ENCODE peak calls at places on chromosome 9, in nine cellular contexts. B, M, Y, W, U, J, P, E and N are unnamed samples.

GRCh38 chr9:26748449-26749058 is 144.0 kb downstream of the CAAP1 start:
- DNase-seq in B (no peak), M (no peak), Y (no peak), W (no peak), U (no peak), J (no peak), P (no peak), E (no peak), N (no peak)

GRCh38 chr9:92292338-92293074 is 991 bp downstream of the IARS1 start:
- DNase-seq in B (no peak), M (no peak), Y (no peak), W (no peak), U (no peak), J (no peak), P (no peak), E (no peak), N (no peak)

GRCh38 chr9:81636280-81636653 is 53.1 kb downstream of the TLE1 start:
- DNase-seq in B (no peak), M (no peak), Y (no peak), W (no peak), U (no peak), J (no peak), P (no peak), E (no peak), N (no peak)

GRCh38 chr9:108673386-108673785 is 182.4 kb downstream of the ACTL7B start:
- DNase-seq in B (no peak), M (no peak), Y (no peak), W (no peak), U (no peak), J (no peak), P (no peak), E (no peak), N (no peak)

GRCh38 chr9:137175345-137175961 is 3.6 kb upstream of the TMEM210 start:
- DNase-seq in B (no peak), M (no peak), Y (no peak), W (no peak), U (no peak), J (no peak), P (no peak), E (no peak), N (no peak)

GRCh38 chr9:137982132-137982666 is 104.6 kb downstream of the CACNA1B start:
- DNase-seq in B (no peak), M (no peak), Y (no peak), W (no peak), U (no peak), J (no peak), P (no peak), E (no peak), N (no peak)

GRCh38 chr9:128188209-128188608 is 3.2 kb downstream of the CIZ1 start:
- DNase-seq in B (no peak), M (no peak), Y (no peak), W (no peak), U (no peak), J (no peak), P (no peak), E (no peak), N (no peak)

GRCh38 chr9:36987891-36988290 is 46.2 kb downstream of the PAX5 start:
- DNase-seq in B (no peak), M (no peak), Y (no peak), W (no peak), U (no peak), J (no peak), P (no peak), E (peak), N (no peak)

GRCh38 chr9:4662989-4663792 is 1.1 kb downstream of the PLPP6 start:
- DNase-seq in B (no peak), M (no peak), Y (no peak), W (peak), U (no peak), J (peak), P (no peak), E (no peak), N (peak)

GRCh38 chr9:99999797-100000196 is 93.3 kb downstream of the STX17 start:
- DNase-seq in B (no peak), M (no peak), Y (no peak), W (no peak), U (no peak), J (no peak), P (no peak), E (no peak), N (no peak)

GRCh38 chr9:80995759-80996158 is 693.6 kb downstream of the TLE1 start:
- DNase-seq in B (no peak), M (no peak), Y (no peak), W (no peak), U (no peak), J (no peak), P (no peak), E (no peak), N (no peak)

GRCh38 chr9:89439571-89439970 is 58.3 kb downstream of the SEMA4D start:
- DNase-seq in B (no peak), M (no peak), Y (no peak), W (no peak), U (no peak), J (no peak), P (no peak), E (no peak), N (no peak)

GRCh38 chr9:105329729-105330082 is 85.3 kb downstream of the SLC44A1 start:
- DNase-seq in B (no peak), M (no peak), Y (no peak), W (no peak), U (no peak), J (no peak), P (no peak), E (no peak), N (no peak)

GRCh38 chr9:1871486-1872181 is 143.5 kb upstream of the SMARCA2 start:
- DNase-seq in B (no peak), M (no peak), Y (no peak), W (no peak), U (no peak), J (peak), P (no peak), E (peak), N (no peak)

GRCh38 chr9:114002986-114003740 is 74.9 kb downstream of the AMBP start:
- DNase-seq in B (no peak), M (no peak), Y (no peak), W (no peak), U (no peak), J (no peak), P (no peak), E (no peak), N (no peak)

GRCh38 chr9:120257483-120257882 is 322.5 kb downstream of the CDK5RAP2 start:
- DNase-seq in B (no peak), M (no peak), Y (no peak), W (no peak), U (no peak), J (no peak), P (no peak), E (no peak), N (no peak)

GRCh38 chr9:10876333-10876732 is 263.5 kb upstream of the PTPRD start:
- DNase-seq in B (no peak), M (no peak), Y (no peak), W (no peak), U (no peak), J (no peak), P (no peak), E (no peak), N (no peak)

GRCh38 chr9:89325733-89326132 is 7.4 kb downstream of the SECISBP2 start:
- DNase-seq in B (no peak), M (no peak), Y (no peak), W (no peak), U (no peak), J (no peak), P (no peak), E (no peak), N (no peak)

GRCh38 chr9:104276709-104277245 is 182.7 kb downstream of the SMC2 start:
- DNase-seq in B (no peak), M (no peak), Y (no peak), W (no peak), U (no peak), J (no peak), P (no peak), E (no peak), N (no peak)

GRCh38 chr9:107214915-107215314 is 68.2 kb upstream of the RAD23B start:
- DNase-seq in B (no peak), M (no peak), Y (no peak), W (no peak), U (no peak), J (no peak), P (no peak), E (no peak), N (no peak)

GRCh38 chr9:104923740-104924139 is 4.2 kb downstream of the ABCA1 start:
- DNase-seq in B (no peak), M (no peak), Y (no peak), W (no peak), U (no peak), J (no peak), P (no peak), E (peak), N (no peak)

GRCh38 chr9:34991833-34992375 is 2.4 kb downstream of the DNAJB5 start:
- DNase-seq in B (peak), M (no peak), Y (no peak), W (no peak), U (peak), J (no peak), P (no peak), E (peak), N (no peak)

GRCh38 chr9:75683591-75683990 is 206.9 kb upstream of the PCSK5 start:
- DNase-seq in B (no peak), M (no peak), Y (no peak), W (no peak), U (no peak), J (no peak), P (no peak), E (no peak), N (no peak)

GRCh38 chr9:101093620-101094019 is 65.1 kb downstream of the PLPPR1 start:
- DNase-seq in B (no peak), M (no peak), Y (no peak), W (no peak), U (no peak), J (no peak), P (no peak), E (no peak), N (no peak)

GRCh38 chr9:131258698-131259431 is 17.4 kb downstream of the FAM78A start:
- DNase-seq in B (no peak), M (no peak), Y (no peak), W (no peak), U (no peak), J (no peak), P (no peak), E (no peak), N (no peak)

GRCh38 chr9:76592105-76593010 is 133.4 kb downstream of the GCNT1 start:
- DNase-seq in B (no peak), M (no peak), Y (no peak), W (no peak), U (no peak), J (no peak), P (no peak), E (no peak), N (no peak)

GRCh38 chr9:21395778-21396717 is 10.8 kb upstream of the IFNA2 start:
- DNase-seq in B (peak), M (peak), Y (peak), W (peak), U (peak), J (peak), P (peak), E (peak), N (peak)

GRCh38 chr9:34771023-34771422 is 61.1 kb upstream of the CCL21 start:
- DNase-seq in B (no peak), M (no peak), Y (no peak), W (no peak), U (no peak), J (no peak), P (no peak), E (no peak), N (no peak)

GRCh38 chr9:88056876-88057275 is 81.4 kb downstream of the SPATA31C2 start:
- DNase-seq in B (no peak), M (no peak), Y (no peak), W (no peak), U (no peak), J (no peak), P (no peak), E (no peak), N (no peak)

GRCh38 chr9:128361296-128361980 is 9.7 kb upstream of the URM1 start:
- DNase-seq in B (no peak), M (no peak), Y (no peak), W (no peak), U (no peak), J (no peak), P (no peak), E (no peak), N (no peak)

GRCh38 chr9:127112683-127113539 is 9.5 kb downstream of the ANGPTL2 start:
- DNase-seq in B (no peak), M (no peak), Y (no peak), W (no peak), U (no peak), J (no peak), P (no peak), E (no peak), N (no peak)

GRCh38 chr9:97559111-97559514 is 57.6 kb downstream of the TMOD1 start:
- DNase-seq in B (no peak), M (no peak), Y (no peak), W (no peak), U (peak), J (no peak), P (no peak), E (peak), N (no peak)

GRCh38 chr9:124267271-124267807 is 9.6 kb downstream of the NEK6 start:
- DNase-seq in B (no peak), M (no peak), Y (no peak), W (no peak), U (no peak), J (no peak), P (no peak), E (no peak), N (no peak)

GRCh38 chr9:131081868-131082267 is 14.5 kb upstream of the AIF1L start:
- DNase-seq in B (no peak), M (no peak), Y (no peak), W (no peak), U (no peak), J (no peak), P (no peak), E (no peak), N (no peak)

GRCh38 chr9:133137451-133138231 is 16.6 kb upstream of the RALGDS start:
- DNase-seq in B (peak), M (no peak), Y (no peak), W (no peak), U (no peak), J (no peak), P (no peak), E (no peak), N (no peak)

GRCh38 chr9:134852906-134853654 is 27.5 kb upstream of the FCN2 start:
- DNase-seq in B (no peak), M (no peak), Y (no peak), W (no peak), U (no peak), J (no peak), P (no peak), E (no peak), N (no peak)